ENCODE peak calls at places on chromosomes 12 and 14, in four cellular contexts. L is A673, G is A549, I is fibroblast of mammary gland. K is an unnamed sample.

GRCh38 chr12:14454098-14454907 is 88.8 kb downstream of the ATF7IP start:
- DNase-seq in L (peak), G (peak), I (peak), K (peak)

GRCh38 chr14:55102141-55102547 is 26.9 kb upstream of the LGALS3 start:
- DNase-seq in I (peak), L (peak), G (peak), K (peak)

GRCh38 chr12:113259499-113259953 is 38.3 kb downstream of the TPCN1 start:
- DNase-seq in L (no peak), G (no peak), I (peak), K (peak)

GRCh38 chr14:103233328-103233727 is 100.7 kb upstream of the EIF5 start:
- DNase-seq in G (no peak), L (no peak), I (no peak), K (no peak)

GRCh38 chr14:22375321-22375930 is 213.6 kb downstream of the DAD1 start:
- DNase-seq in L (peak), I (peak), G (peak), K (peak)

GRCh38 chr14:39184628-39185255 is 9.7 kb downstream of the PNN start:
- DNase-seq in L (no peak), G (no peak), I (no peak), K (no peak)

GRCh38 chr14:23301288-23301968 is 1.2 kb downstream of the PPP1R3E start:
- DNase-seq in L (peak), I (peak), G (peak), K (peak)

GRCh38 chr12:49720214-49720613 is 13.0 kb upstream of the FMNL3 start:
- DNase-seq in G (no peak), I (no peak), L (no peak), K (no peak)

DNA sequence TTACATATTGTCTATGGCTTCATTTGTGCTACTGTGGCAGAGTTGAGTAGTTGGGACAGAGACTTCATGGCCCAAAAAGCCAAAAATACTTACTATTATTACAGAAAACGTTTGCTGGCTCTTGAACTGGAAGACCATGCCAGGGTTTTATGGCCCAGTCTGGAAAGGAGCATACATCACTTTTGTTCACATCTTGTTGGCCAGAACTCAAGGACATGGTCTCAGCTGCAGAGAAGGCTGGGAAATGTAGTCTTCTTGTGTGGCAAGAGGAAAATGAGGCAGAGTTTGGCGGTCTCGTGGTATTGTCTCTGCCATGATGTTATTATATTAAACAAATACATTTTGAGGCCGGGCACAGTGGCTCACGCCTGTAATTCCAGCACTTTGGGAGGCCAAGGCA is 509.6 kb downstream of the MED13L start:
- DNase-seq in L (no peak), I (no peak), G (no peak), K (no peak)
- H3K4me3 ChIP-seq in L (no peak), I (no peak), G (no peak), K (no peak)

DNA sequence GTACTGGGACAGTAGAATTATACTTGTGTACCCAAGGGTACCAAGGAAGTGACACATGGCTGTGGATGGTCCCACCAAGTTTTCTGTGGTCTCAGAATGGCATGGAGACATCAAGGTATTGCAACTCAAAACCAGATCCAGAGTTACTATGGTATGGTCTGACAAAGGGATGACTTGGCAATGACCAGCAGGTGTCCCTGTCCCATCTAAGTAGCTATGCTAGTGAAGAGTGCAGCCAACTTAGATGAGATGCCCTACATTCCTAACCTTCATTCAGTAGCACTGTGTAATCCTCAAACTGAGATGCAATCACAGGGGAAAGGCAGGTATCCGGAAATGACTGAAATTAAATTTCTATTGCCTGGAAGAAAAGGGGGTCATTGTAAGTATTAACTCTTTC is 188.7 kb upstream of the TMEM260 start:
- DNase-seq in L (peak), G (peak), I (no peak), K (no peak)
- TF ChIP-seq CTCF in L (peak), G (no peak), I (no peak), K (no peak)

GRCh38 chr14:61281911-61282310 is 773 bp upstream of the TMEM30B start:
- DNase-seq in I (peak), L (no peak), G (no peak), K (peak)

GRCh38 chr14:61280092-61280525 is 1.0 kb downstream of the TMEM30B start:
- DNase-seq in G (no peak), L (no peak), I (no peak), K (no peak)

GRCh38 chr14:61281186-61281676 is at the start of gene TMEM30B:
- DNase-seq in G (no peak), I (no peak), L (no peak), K (no peak)

GRCh38 chr14:61282746-61283145 is 1.6 kb upstream of the TMEM30B start:
- DNase-seq in L (no peak), G (no peak), I (no peak), K (no peak)

GRCh38 chr14:61280526-61281185 is 482 bp downstream of the TMEM30B start:
- DNase-seq in L (peak), I (no peak), G (peak), K (peak)
- H3K4me3 ChIP-seq in L (peak), I (no peak), G (peak), K (peak)

GRCh38 chr14:93109572-93110481 is 5.9 kb downstream of the ITPK1 start:
- DNase-seq in G (no peak), I (no peak), L (no peak), K (no peak)
- TF ChIP-seq CTCF in G (no peak), I (no peak), L (no peak), K (no peak)

GRCh38 chr12:22729431-22729830 is 104.5 kb downstream of the ETNK1 start:
- DNase-seq in I (no peak), L (no peak), G (no peak), K (no peak)
- H3K4me3 ChIP-seq in I (no peak), L (no peak), G (no peak), K (peak)

GRCh38 chr12:52402873-52403510 is 3.1 kb downstream of the KRT82 start:
- DNase-seq in I (no peak), G (no peak), L (no peak), K (no peak)

GRCh38 chr12:52405922-52406385 is at the start of gene KRT82:
- DNase-seq in I (no peak), L (no peak), G (no peak), K (no peak)

GRCh38 chr12:52402377-52402776 is 3.8 kb downstream of the KRT82 start:
- DNase-seq in G (no peak), L (no peak), I (no peak), K (no peak)

GRCh38 chr12:52403561-52403960 is 2.6 kb downstream of the KRT82 start:
- DNase-seq in L (no peak), I (no peak), G (no peak), K (no peak)

DNA sequence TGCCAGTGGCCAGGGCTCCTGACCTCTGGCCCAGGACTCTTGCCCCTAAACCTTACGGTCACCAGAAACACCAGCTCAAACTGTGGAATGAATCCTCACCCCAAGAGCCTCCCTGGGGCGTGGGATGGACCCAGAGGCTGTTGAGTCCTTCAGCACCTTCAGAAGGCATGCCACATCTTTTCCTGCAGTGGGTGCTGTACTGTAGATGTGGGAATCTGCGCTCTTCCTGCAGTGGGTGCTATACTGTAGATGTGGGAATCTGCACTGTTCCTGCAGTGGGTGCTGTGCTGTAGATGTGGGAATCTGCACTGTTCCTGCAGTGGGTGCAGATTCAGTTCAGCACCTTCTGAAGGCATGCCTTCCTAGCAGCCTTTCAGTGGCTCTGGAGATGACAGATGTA is 1.2 kb downstream of the KRT82 start:
- DNase-seq in L (no peak), G (peak), I (no peak), K (no peak)
- TF ChIP-seq CTCF in L (peak), G (no peak), I (no peak), K (no peak)

GRCh38 chr14:60655114-60655897 is 6.0 kb upstream of the SIX1 start:
- DNase-seq in L (no peak), G (no peak), I (no peak), K (no peak)
- H3K4me3 ChIP-seq in L (no peak), G (no peak), I (no peak), K (no peak)

K was measured in fibroblast of the aortic adventitia.